ENCODE peak calls at places on chromosomes 13 and 19, in seven cellular contexts. One of them, this sample, is unnamed.

GRCh38 chr13:67341406-67341805 is 111.3 kb upstream of the PCDH9 start:
- DNase-seq in tibial nerve: no peak
- DNase-seq in IMR-90: peak
- DNase-seq in testis: no peak
- DNase-seq in keratinocyte: no peak
- DNase-seq in body of pancreas: no peak
- DNase-seq in HFF-Myc: no peak
- DNase-seq in this sample: no peak

GRCh38 chr13:81551036-81551435 is 1210.1 kb upstream of the SPRY2 start:
- DNase-seq in tibial nerve: no peak
- DNase-seq in IMR-90: no peak
- DNase-seq in testis: no peak
- DNase-seq in keratinocyte: no peak
- DNase-seq in body of pancreas: no peak
- DNase-seq in HFF-Myc: no peak
- DNase-seq in this sample: no peak

GRCh38 chr13:47901451-47901850 is 99.6 kb downstream of the SUCLA2 start:
- DNase-seq in tibial nerve: no peak
- DNase-seq in IMR-90: peak
- DNase-seq in testis: no peak
- DNase-seq in keratinocyte: no peak
- DNase-seq in body of pancreas: no peak
- DNase-seq in HFF-Myc: no peak
- DNase-seq in this sample: no peak

GRCh38 chr19:377801-378581 is 31.0 kb downstream of the C2CD4C start:
- DNase-seq in tibial nerve: no peak
- DNase-seq in IMR-90: no peak
- DNase-seq in testis: no peak
- DNase-seq in keratinocyte: no peak
- DNase-seq in body of pancreas: no peak
- DNase-seq in HFF-Myc: no peak
- DNase-seq in this sample: no peak

GRCh38 chr13:76330216-76330615 is 556.0 kb downstream of the KCTD12 start:
- DNase-seq in tibial nerve: no peak
- DNase-seq in IMR-90: no peak
- DNase-seq in testis: no peak
- DNase-seq in keratinocyte: no peak
- DNase-seq in body of pancreas: no peak
- DNase-seq in HFF-Myc: no peak
- DNase-seq in this sample: no peak

GRCh38 chr13:31835932-31836331 is 96.6 kb downstream of the RXFP2 start:
- DNase-seq in tibial nerve: no peak
- DNase-seq in IMR-90: peak
- DNase-seq in testis: no peak
- DNase-seq in keratinocyte: no peak
- DNase-seq in body of pancreas: no peak
- DNase-seq in HFF-Myc: peak
- DNase-seq in this sample: no peak

GRCh38 chr13:96053003-96053703 is at the start of gene UGGT2:
- DNase-seq in tibial nerve: peak
- DNase-seq in IMR-90: peak
- DNase-seq in testis: peak
- DNase-seq in keratinocyte: peak
- DNase-seq in body of pancreas: peak
- DNase-seq in HFF-Myc: peak
- DNase-seq in this sample: peak

GRCh38 chr19:58054792-58055482 is 4.1 kb upstream of the ZNF135 start:
- DNase-seq in tibial nerve: no peak
- DNase-seq in IMR-90: peak
- DNase-seq in testis: peak
- DNase-seq in keratinocyte: no peak
- DNase-seq in body of pancreas: peak
- DNase-seq in HFF-Myc: no peak
- DNase-seq in this sample: no peak

GRCh38 chr13:39527961-39528720 is 74.9 kb downstream of the LHFPL6 start:
- DNase-seq in tibial nerve: no peak
- DNase-seq in IMR-90: peak
- DNase-seq in testis: no peak
- DNase-seq in keratinocyte: peak
- DNase-seq in body of pancreas: peak
- DNase-seq in HFF-Myc: peak
- DNase-seq in this sample: no peak

DNA sequence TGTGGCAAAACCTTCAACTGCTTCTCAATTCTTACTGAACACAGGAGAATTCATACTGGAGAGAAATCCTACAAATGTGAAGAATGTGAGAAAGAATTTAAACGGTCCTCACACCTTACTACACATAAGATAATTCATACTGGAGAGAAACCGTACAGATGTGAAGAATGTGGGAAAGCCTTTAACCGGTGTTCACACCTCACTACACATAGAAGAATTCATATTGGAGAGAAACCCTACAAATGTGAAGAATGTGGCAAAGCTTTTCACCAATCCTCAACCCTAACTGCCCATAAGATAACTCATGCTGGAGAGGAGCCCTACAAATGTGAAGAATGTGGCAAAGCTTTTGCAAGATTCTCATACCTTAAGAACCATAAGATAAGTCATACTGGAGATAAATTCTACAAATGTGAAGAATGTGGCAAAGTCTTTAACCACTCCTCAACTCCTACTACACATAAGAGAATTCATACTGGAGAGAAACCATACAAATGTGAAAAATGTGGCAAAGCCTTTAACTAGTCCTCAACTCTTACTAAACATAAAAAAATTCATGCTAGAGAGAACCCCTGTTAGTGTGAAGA is 111.7 kb downstream of the ZNF100 start:
- DNase-seq in tibial nerve: no peak
- DNase-seq in IMR-90: no peak
- DNase-seq in testis: no peak
- DNase-seq in keratinocyte: no peak
- DNase-seq in body of pancreas: no peak
- DNase-seq in HFF-Myc: no peak
- DNase-seq in this sample: no peak
- H3K4me3 ChIP-seq in tibial nerve: no peak
- H3K4me3 ChIP-seq in IMR-90: no peak
- H3K4me3 ChIP-seq in testis: no peak
- H3K4me3 ChIP-seq in keratinocyte: no peak
- H3K4me3 ChIP-seq in body of pancreas: no peak
- H3K4me3 ChIP-seq in HFF-Myc: no peak
- H3K4me3 ChIP-seq in this sample: no peak

DNA sequence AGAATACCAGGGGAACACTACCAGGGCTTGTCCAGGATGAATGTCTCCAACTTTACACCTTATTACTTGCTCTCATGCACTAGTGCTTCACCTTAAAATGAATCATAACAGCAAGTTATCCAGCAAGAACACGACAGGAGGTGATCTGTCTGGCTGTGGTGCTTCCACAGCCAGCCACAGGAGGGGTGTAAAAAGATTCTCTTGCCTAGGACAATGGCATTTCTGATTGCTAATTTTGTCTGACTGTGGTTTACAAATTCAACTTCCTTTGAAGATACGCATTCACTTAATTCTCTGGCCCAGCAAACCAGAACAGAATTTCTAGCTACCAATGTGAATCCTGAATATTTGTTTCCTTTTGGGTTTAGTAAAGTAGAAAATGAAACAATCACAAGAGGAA is 23.1 kb upstream of the COG3 start:
- DNase-seq in tibial nerve: no peak
- DNase-seq in IMR-90: peak
- DNase-seq in testis: no peak
- DNase-seq in keratinocyte: no peak
- DNase-seq in body of pancreas: no peak
- DNase-seq in HFF-Myc: no peak
- DNase-seq in this sample: no peak
- TF ChIP-seq CTCF in tibial nerve: no peak
- TF ChIP-seq CTCF in IMR-90: no peak
- TF ChIP-seq CTCF in testis: no peak
- TF ChIP-seq CTCF in keratinocyte: peak
- TF ChIP-seq CTCF in body of pancreas: no peak
- TF ChIP-seq CTCF in HFF-Myc: peak
- TF ChIP-seq CTCF in this sample: no peak

DNA sequence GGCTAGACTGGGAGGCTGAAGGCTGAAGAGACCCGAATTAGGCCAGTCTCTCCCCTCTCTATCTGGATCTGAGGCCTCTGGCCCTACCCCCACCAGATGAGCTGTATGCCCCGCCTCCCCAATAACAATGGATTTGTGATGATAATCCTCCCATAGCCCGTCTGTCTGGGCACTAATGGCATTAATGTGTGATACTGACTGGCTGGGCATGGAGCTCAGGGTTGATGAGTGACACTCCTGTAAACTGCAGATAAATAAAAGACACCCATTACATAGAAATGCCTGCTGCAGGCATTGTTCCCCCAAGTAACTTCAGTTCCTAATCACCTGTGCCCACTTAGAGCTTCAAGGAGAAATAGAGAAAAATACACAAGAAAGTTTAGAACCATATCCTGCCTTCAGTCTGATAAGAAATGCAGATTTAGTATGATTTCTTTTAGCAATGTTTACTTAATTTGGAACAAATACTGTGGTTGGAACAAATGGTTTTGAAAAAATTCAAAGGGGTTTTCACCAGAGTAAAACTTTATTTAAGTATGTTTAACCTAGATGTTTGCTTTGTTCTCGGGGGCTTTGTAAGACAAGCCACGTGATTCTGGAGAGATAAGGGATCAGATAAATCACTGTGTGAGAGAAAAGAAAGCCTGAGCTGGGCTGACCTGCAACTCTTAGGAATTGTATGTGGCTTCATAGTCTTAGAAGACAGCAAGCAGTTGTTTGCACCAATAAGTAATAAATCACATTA is 60.3 kb downstream of the TNFRSF19 start:
- DNase-seq in tibial nerve: no peak
- DNase-seq in IMR-90: no peak
- DNase-seq in testis: no peak
- DNase-seq in keratinocyte: no peak
- DNase-seq in body of pancreas: no peak
- DNase-seq in HFF-Myc: no peak
- DNase-seq in this sample: no peak
- H3K4me3 ChIP-seq in tibial nerve: no peak
- H3K4me3 ChIP-seq in IMR-90: no peak
- H3K4me3 ChIP-seq in testis: no peak
- H3K4me3 ChIP-seq in keratinocyte: no peak
- H3K4me3 ChIP-seq in body of pancreas: no peak
- H3K4me3 ChIP-seq in HFF-Myc: no peak
- H3K4me3 ChIP-seq in this sample: no peak

DNA sequence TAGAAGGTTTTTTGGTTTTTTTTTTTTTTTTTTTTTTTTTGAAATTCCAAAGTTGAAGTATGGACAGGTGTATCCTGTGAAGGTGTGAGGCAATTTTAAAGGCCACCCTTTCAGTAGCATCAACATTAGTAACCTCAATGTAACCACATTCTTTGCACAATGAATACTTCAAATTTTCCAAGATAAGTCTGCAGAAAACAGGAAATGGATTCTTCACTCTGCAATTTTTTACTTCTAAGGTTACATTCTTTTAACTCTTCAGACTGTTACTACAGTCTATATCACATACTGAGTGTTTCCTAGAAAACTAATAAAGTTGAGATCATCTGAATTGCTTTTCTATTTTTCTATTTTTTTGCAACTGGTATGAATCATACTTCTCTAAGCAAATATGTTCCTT is 569.0 kb upstream of the GPC6 start:
- DNase-seq in tibial nerve: no peak
- DNase-seq in IMR-90: peak
- DNase-seq in testis: no peak
- DNase-seq in keratinocyte: no peak
- DNase-seq in body of pancreas: no peak
- DNase-seq in HFF-Myc: no peak
- DNase-seq in this sample: no peak
- TF ChIP-seq CTCF in tibial nerve: no peak
- TF ChIP-seq CTCF in IMR-90: no peak
- TF ChIP-seq CTCF in testis: no peak
- TF ChIP-seq CTCF in keratinocyte: no peak
- TF ChIP-seq CTCF in body of pancreas: no peak
- TF ChIP-seq CTCF in HFF-Myc: no peak
- TF ChIP-seq CTCF in this sample: no peak

GRCh38 chr19:33256266-33256665 is 30.6 kb upstream of the SLC7A10 start:
- DNase-seq in tibial nerve: no peak
- DNase-seq in IMR-90: no peak
- DNase-seq in testis: no peak
- DNase-seq in keratinocyte: no peak
- DNase-seq in body of pancreas: no peak
- DNase-seq in HFF-Myc: no peak
- DNase-seq in this sample: no peak

GRCh38 chr19:33257828-33258227 is 32.2 kb upstream of the SLC7A10 start:
- DNase-seq in tibial nerve: no peak
- DNase-seq in IMR-90: no peak
- DNase-seq in testis: no peak
- DNase-seq in keratinocyte: no peak
- DNase-seq in body of pancreas: no peak
- DNase-seq in HFF-Myc: no peak
- DNase-seq in this sample: no peak

GRCh38 chr19:33261511-33262192 is 36.0 kb upstream of the SLC7A10 start:
- DNase-seq in tibial nerve: no peak
- DNase-seq in IMR-90: no peak
- DNase-seq in testis: no peak
- DNase-seq in keratinocyte: no peak
- DNase-seq in body of pancreas: no peak
- DNase-seq in HFF-Myc: no peak
- DNase-seq in this sample: no peak

GRCh38 chr19:33260628-33261418 is 35.2 kb upstream of the SLC7A10 start:
- DNase-seq in tibial nerve: no peak
- DNase-seq in IMR-90: no peak
- DNase-seq in testis: no peak
- DNase-seq in keratinocyte: no peak
- DNase-seq in body of pancreas: peak
- DNase-seq in HFF-Myc: no peak
- DNase-seq in this sample: peak

GRCh38 chr19:33259532-33259931 is 33.9 kb upstream of the SLC7A10 start:
- DNase-seq in tibial nerve: no peak
- DNase-seq in IMR-90: no peak
- DNase-seq in testis: no peak
- DNase-seq in keratinocyte: no peak
- DNase-seq in body of pancreas: peak
- DNase-seq in HFF-Myc: no peak
- DNase-seq in this sample: peak
- H3K4me3 ChIP-seq in tibial nerve: no peak
- H3K4me3 ChIP-seq in IMR-90: no peak
- H3K4me3 ChIP-seq in testis: no peak
- H3K4me3 ChIP-seq in keratinocyte: no peak
- H3K4me3 ChIP-seq in body of pancreas: no peak
- H3K4me3 ChIP-seq in HFF-Myc: no peak
- H3K4me3 ChIP-seq in this sample: no peak

DNA sequence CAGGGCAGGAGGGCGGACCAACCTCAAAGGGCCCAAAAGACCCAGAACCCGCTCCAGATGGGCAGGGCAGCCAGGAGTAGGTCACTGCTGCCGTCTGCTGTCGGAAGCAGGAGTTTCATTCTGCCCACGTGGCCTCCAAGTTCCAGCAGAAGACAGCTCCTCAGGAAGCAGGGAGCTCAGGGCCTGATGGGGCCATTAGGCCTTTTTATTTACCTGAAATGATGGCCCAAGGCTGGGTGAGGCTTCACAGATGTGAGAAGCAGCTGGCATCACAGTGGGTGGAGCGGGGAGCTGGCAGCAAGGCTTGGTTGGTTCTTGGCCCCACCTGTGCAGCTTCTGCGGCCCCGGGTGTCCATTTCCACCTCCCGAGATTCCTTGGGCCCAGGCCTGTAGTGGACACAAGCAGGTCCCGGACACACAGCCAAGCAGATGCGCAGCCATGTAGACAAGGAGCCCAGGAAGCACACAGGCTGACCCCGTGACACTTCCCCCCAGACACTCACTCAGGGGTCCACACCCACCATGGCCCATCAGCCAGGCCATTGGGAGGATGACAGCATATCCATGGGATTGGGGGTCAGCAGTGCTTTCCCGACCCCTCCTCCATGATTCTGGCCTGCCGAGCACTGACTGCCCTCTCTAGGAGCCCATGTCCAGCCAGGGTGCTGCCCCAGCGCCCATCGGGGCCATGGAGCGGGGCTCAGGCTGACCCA is 26.4 kb downstream of the C13orf46 start:
- DNase-seq in tibial nerve: peak
- DNase-seq in IMR-90: peak
- DNase-seq in testis: peak
- DNase-seq in keratinocyte: no peak
- DNase-seq in body of pancreas: peak
- DNase-seq in HFF-Myc: no peak
- DNase-seq in this sample: no peak
- TF ChIP-seq CTCF in tibial nerve: peak
- TF ChIP-seq CTCF in IMR-90: peak
- TF ChIP-seq CTCF in testis: peak
- TF ChIP-seq CTCF in keratinocyte: peak
- TF ChIP-seq CTCF in body of pancreas: peak
- TF ChIP-seq CTCF in HFF-Myc: peak
- TF ChIP-seq CTCF in this sample: peak

This sample was measured in lower lobe of right lung.